ENCODE peak calls at places on chromosomes 11 and 22, in ten cellular contexts. V is HEK293T; D is activated CD4-positive, alpha-beta T cell treated with anti-CD3 and anti-CD28 coated beads, Interleukin-2, amount 50 U/mL, for 48 hours; N is amniotic stem cell; F is stimulated activated CD4-positive, alpha-beta T cell treated with anti-CD3 and anti-CD28 coated beads, Interleukin-1b, Interleukin-23, amount 100 ng/mL, for 24 hours; G is astrocyte of the spinal cord; A is caudate nucleus; Q is iris pigment epithelial cell; T is GM18507; I is activated T-cell treated with anti-CD3 and anti-CD28 coated beads for 4 hours. W is an unnamed sample.

GRCh38 chr22:29032584-29032983 is 29.0 kb downstream of the C22orf31 start:
- DNase-seq in V (no peak), D (no peak), N (no peak), F (no peak), G (peak), A (no peak), Q (no peak), T (no peak), I (no peak), W (no peak)

GRCh38 chr11:115745545-115746265 is 241.5 kb upstream of the CADM1 start:
- DNase-seq in V (no peak), D (no peak), N (no peak), F (no peak), G (no peak), A (no peak), Q (no peak), T (no peak), I (no peak), W (no peak)

GRCh38 chr11:12261551-12261950 is 115.8 kb upstream of the PARVA start:
- DNase-seq in V (no peak), D (no peak), N (no peak), F (no peak), G (no peak), A (no peak), Q (no peak), T (no peak), I (no peak), W (no peak)

GRCh38 chr11:22337571-22338464 is at the start of gene SLC17A6:
- DNase-seq in V (peak), D (no peak), N (peak), F (no peak), G (peak), A (no peak), Q (peak), T (no peak), I (no peak), W (no peak)

GRCh38 chr11:11786234-11786633 is 55.5 kb upstream of the USP47 start:
- DNase-seq in V (no peak), D (no peak), N (no peak), F (no peak), G (no peak), A (no peak), Q (no peak), T (no peak), I (no peak), W (no peak)

GRCh38 chr11:19832166-19832750 is 119.6 kb downstream of the NAV2 start:
- DNase-seq in V (no peak), D (no peak), N (no peak), F (no peak), G (no peak), A (no peak), Q (no peak), T (no peak), I (no peak), W (no peak)

GRCh38 chr11:101880208-101880607 is 34.6 kb upstream of the CEP126 start:
- DNase-seq in V (peak), D (no peak), N (peak), F (no peak), G (peak), A (no peak), Q (peak), T (no peak), I (no peak), W (no peak)

GRCh38 chr11:27717377-27717776 is 17.1 kb upstream of the BDNF start:
- DNase-seq in V (no peak), D (no peak), N (no peak), F (no peak), G (peak), A (no peak), Q (peak), T (no peak), I (no peak), W (no peak)

GRCh38 chr11:134452026-134452848 is 40.2 kb upstream of the B3GAT1 start:
- DNase-seq in V (no peak), D (no peak), N (no peak), F (no peak), G (no peak), A (peak), Q (no peak), T (no peak), I (no peak), W (no peak)

GRCh38 chr11:115924744-115925567 is 420.7 kb upstream of the CADM1 start:
- DNase-seq in V (no peak), D (peak), N (no peak), F (no peak), G (peak), A (no peak), Q (peak), T (peak), I (no peak), W (no peak)

GRCh38 chr11:2445107-2445947 is 519 bp downstream of the KCNQ1 start:
- DNase-seq in V (peak), D (peak), N (no peak), F (no peak), G (no peak), A (no peak), Q (no peak), T (no peak), I (no peak), W (no peak)

GRCh38 chr22:31141551-31141950 is 1.2 kb upstream of the PLA2G3 start:
- DNase-seq in V (no peak), D (no peak), N (no peak), F (no peak), G (no peak), A (no peak), Q (no peak), T (no peak), I (no peak), W (no peak)

GRCh38 chr11:132685174-132685611 is 847.1 kb downstream of the OPCML start:
- DNase-seq in V (no peak), D (no peak), N (peak), F (no peak), G (peak), A (no peak), Q (peak), T (no peak), I (no peak), W (no peak)

GRCh38 chr11:1343391-1344055 is 34.1 kb upstream of the TOLLIP start:
- DNase-seq in V (no peak), D (no peak), N (no peak), F (no peak), G (no peak), A (no peak), Q (no peak), T (no peak), I (no peak), W (no peak)

GRCh38 chr11:76783901-76784813 is 1.0 kb downstream of the TSKU start:
- DNase-seq in V (peak), D (no peak), N (peak), F (no peak), G (peak), A (peak), Q (peak), T (no peak), I (no peak), W (peak)

GRCh38 chr11:85495918-85496317 is 131.2 kb downstream of the DLG2 start:
- DNase-seq in V (no peak), D (no peak), N (no peak), F (no peak), G (no peak), A (no peak), Q (no peak), T (no peak), I (no peak), W (no peak)

GRCh38 chr11:65532388-65533064 is 7.6 kb downstream of the SCYL1 start:
- DNase-seq in V (no peak), D (no peak), N (no peak), F (no peak), G (no peak), A (no peak), Q (no peak), T (no peak), I (no peak), W (peak)

GRCh38 chr11:111435046-111435698 is 56.1 kb upstream of the POU2AF1 start:
- DNase-seq in V (no peak), D (no peak), N (no peak), F (no peak), G (no peak), A (no peak), Q (no peak), T (no peak), I (no peak), W (no peak)

GRCh38 chr11:7576671-7577225 is 62.9 kb downstream of the PPFIBP2 start:
- DNase-seq in V (no peak), D (no peak), N (no peak), F (no peak), G (no peak), A (no peak), Q (no peak), T (no peak), I (no peak), W (no peak)

GRCh38 chr11:64766881-64767280 is 7.1 kb upstream of the PYGM start:
- DNase-seq in V (no peak), D (no peak), N (no peak), F (no peak), G (no peak), A (no peak), Q (no peak), T (no peak), I (no peak), W (no peak)

GRCh38 chr11:90197377-90197776 is 25.5 kb downstream of the CHORDC1 start:
- DNase-seq in V (no peak), D (no peak), N (no peak), F (no peak), G (no peak), A (no peak), Q (no peak), T (no peak), I (no peak), W (no peak)

GRCh38 chr22:40853330-40853729 is 3.1 kb downstream of the ST13 start:
- DNase-seq in V (no peak), D (no peak), N (no peak), F (no peak), G (no peak), A (no peak), Q (no peak), T (no peak), I (no peak), W (no peak)

GRCh38 chr11:1276061-1276790 is 33.2 kb downstream of the TOLLIP start:
- DNase-seq in V (no peak), D (no peak), N (no peak), F (no peak), G (no peak), A (peak), Q (no peak), T (no peak), I (no peak), W (no peak)

GRCh38 chr11:60700689-60701508 is 1.5 kb downstream of the MS4A8 start:
- DNase-seq in V (peak), D (no peak), N (no peak), F (no peak), G (no peak), A (no peak), Q (peak), T (peak), I (no peak), W (peak)

GRCh38 chr22:20206709-20207215 is 55.9 kb upstream of the CCDC188 start:
- DNase-seq in V (no peak), D (peak), N (no peak), F (no peak), G (no peak), A (no peak), Q (peak), T (no peak), I (no peak), W (no peak)

GRCh38 chr11:65298131-65298535 is 16.5 kb upstream of the CDC42EP2 start:
- DNase-seq in V (no peak), D (no peak), N (no peak), F (no peak), G (peak), A (peak), Q (no peak), T (no peak), I (no peak), W (no peak)

GRCh38 chr11:8814209-8814922 is 96.6 kb upstream of the AKIP1 start:
- DNase-seq in V (no peak), D (no peak), N (no peak), F (no peak), G (peak), A (no peak), Q (peak), T (no peak), I (no peak), W (no peak)

GRCh38 chr11:69479591-69480271 is 1.7 kb upstream of the LINC01488 start:
- DNase-seq in V (no peak), D (no peak), N (no peak), F (no peak), G (no peak), A (no peak), Q (no peak), T (no peak), I (no peak), W (no peak)

GRCh38 chr11:116772443-116773202 is at the start of gene BUD13:
- DNase-seq in V (peak), D (peak), N (peak), F (peak), G (peak), A (peak), Q (peak), T (peak), I (peak), W (peak)

GRCh38 chr22:37196539-37197450 is 8.7 kb upstream of the C1QTNF6 start:
- DNase-seq in V (no peak), D (no peak), N (peak), F (no peak), G (peak), A (peak), Q (peak), T (no peak), I (no peak), W (no peak)

GRCh38 chr11:9601041-9601875 is 27.8 kb downstream of the WEE1 start:
- DNase-seq in V (no peak), D (peak), N (no peak), F (no peak), G (peak), A (peak), Q (peak), T (peak), I (peak), W (no peak)

GRCh38 chr11:86463120-86463519 is 88.4 kb downstream of the CCDC81 start:
- DNase-seq in V (no peak), D (no peak), N (no peak), F (no peak), G (no peak), A (no peak), Q (no peak), T (no peak), I (no peak), W (no peak)

GRCh38 chr11:71286701-71287643 is 34.6 kb upstream of the SHANK2 start:
- DNase-seq in V (no peak), D (no peak), N (peak), F (no peak), G (peak), A (peak), Q (peak), T (no peak), I (no peak), W (no peak)

GRCh38 chr11:64245797-64246623 is 733 bp downstream of the PPP1R14B start:
- DNase-seq in V (no peak), D (peak), N (peak), F (no peak), G (peak), A (peak), Q (peak), T (no peak), I (peak), W (peak)

GRCh38 chr11:11569936-11570491 is 51.8 kb downstream of the GALNT18 start:
- DNase-seq in V (no peak), D (no peak), N (no peak), F (no peak), G (no peak), A (no peak), Q (no peak), T (no peak), I (no peak), W (no peak)

GRCh38 chr11:117980280-117980679 is 5.9 kb upstream of the IL10RA start:
- DNase-seq in V (no peak), D (no peak), N (no peak), F (no peak), G (no peak), A (no peak), Q (no peak), T (no peak), I (no peak), W (no peak)

GRCh38 chr11:111419641-111420327 is 40.7 kb upstream of the POU2AF1 start:
- DNase-seq in V (no peak), D (no peak), N (no peak), F (no peak), G (no peak), A (peak), Q (no peak), T (no peak), I (no peak), W (no peak)

GRCh38 chr11:114384487-114384886 is 15.8 kb downstream of the C11orf71 start:
- DNase-seq in V (no peak), D (no peak), N (no peak), F (no peak), G (no peak), A (no peak), Q (no peak), T (no peak), I (no peak), W (no peak)

GRCh38 chr11:45333506-45333971 is 47.4 kb upstream of the SYT13 start:
- DNase-seq in V (peak), D (no peak), N (no peak), F (no peak), G (peak), A (no peak), Q (peak), T (no peak), I (no peak), W (peak)

GRCh38 chr11:4680341-4680740 is 17.3 kb downstream of the OR51E2 start:
- DNase-seq in V (no peak), D (no peak), N (no peak), F (no peak), G (no peak), A (no peak), Q (no peak), T (no peak), I (no peak), W (no peak)